ENCODE peak calls at places on chromosomes 5 and 9, in five cellular contexts. A is skeletal muscle cell, W is NCI-H524, K is NCI-H1417, I is SK-N-SH. D is an unnamed sample.

GRCh38 chr5:155897761-155898160 is 429.2 kb upstream of the SGCD start:
- DNase-seq in K (no peak), A (no peak), I (no peak), W (no peak), D (no peak)

GRCh38 chr9:2583308-2584013 is 38.1 kb upstream of the VLDLR start:
- DNase-seq in I (no peak), W (no peak), K (no peak), A (no peak), D (no peak)

GRCh38 chr5:133119233-133119711 is 67.5 kb downstream of the HSPA4 start:
- DNase-seq in A (no peak), W (no peak), I (no peak), K (no peak), D (no peak)

GRCh38 chr5:151469386-151469785 is 22.0 kb downstream of the SLC36A1 start:
- DNase-seq in A (no peak), K (no peak), W (no peak), I (no peak), D (no peak)

GRCh38 chr9:103397868-103398600 is 402.9 kb downstream of the CYLC2 start:
- DNase-seq in W (no peak), K (peak), A (peak), I (peak), D (peak)

GRCh38 chr5:149549461-149550266 is 1.6 kb downstream of the CSNK1A1 start:
- DNase-seq in K (peak), A (no peak), I (peak), W (no peak), D (peak)

GRCh38 chr9:108443741-108444140 is 412.0 kb downstream of the ACTL7B start:
- DNase-seq in I (no peak), W (no peak), A (no peak), K (no peak), D (no peak)

GRCh38 chr9:125633116-125633743 is 73.8 kb downstream of the MAPKAP1 start:
- DNase-seq in K (no peak), W (no peak), A (no peak), I (no peak), D (peak)

GRCh38 chr5:56829137-56829536 is 13.8 kb downstream of the MAP3K1 start:
- DNase-seq in K (no peak), W (no peak), I (no peak), A (no peak), D (no peak)

GRCh38 chr5:109713453-109713852 is 23.7 kb downstream of the MAN2A1 start:
- DNase-seq in I (no peak), A (no peak), K (no peak), W (peak), D (no peak)

D was measured in HAP-1.